ENCODE peak calls at places on chromosome 4, in five cellular contexts. W is choroid plexus epithelial cell, F is breast epithelium, X is RWPE1, I is GM12878. Q is an unnamed sample.

GRCh38 chr4:93894995-93895394 is 66.4 kb downstream of the ATOH1 start:
- DNase-seq in I (no peak), X (no peak), W (no peak), F (no peak), Q (no peak)

GRCh38 chr4:124322234-124322831 is 390.2 kb downstream of the ANKRD50 start:
- DNase-seq in I (no peak), F (no peak), W (peak), X (peak), Q (no peak)

GRCh38 chr4:123158576-123158975 is 236.2 kb upstream of the NUDT6 start:
- DNase-seq in W (no peak), F (no peak), I (no peak), X (no peak), Q (no peak)

GRCh38 chr4:25865586-25865985 is 2.8 kb upstream of the SEL1L3 start:
- DNase-seq in W (no peak), I (no peak), X (peak), F (no peak), Q (no peak)

GRCh38 chr4:41655177-41655576 is 93.3 kb downstream of the PHOX2B start:
- DNase-seq in F (no peak), W (no peak), I (no peak), X (no peak), Q (no peak)

GRCh38 chr4:161656525-161656924 is 507.3 kb downstream of the FSTL5 start:
- DNase-seq in F (no peak), I (no peak), X (no peak), W (no peak), Q (no peak)

GRCh38 chr4:51820443-51820842 is 22.5 kb upstream of the DCUN1D4 start:
- DNase-seq in X (no peak), W (no peak), I (no peak), F (no peak), Q (no peak)

GRCh38 chr4:136653640-136654406 is 878.5 kb downstream of the PCDH18 start:
- DNase-seq in W (no peak), F (no peak), X (no peak), I (no peak), Q (no peak)

GRCh38 chr4:38681283-38682066 is 17.5 kb downstream of the KLF3 start:
- DNase-seq in X (no peak), W (peak), F (no peak), I (no peak), Q (no peak)

GRCh38 chr4:72770708-72771107 is 201.7 kb upstream of the ADAMTS3 start:
- DNase-seq in F (no peak), I (no peak), W (no peak), X (no peak), Q (no peak)

GRCh38 chr4:161222889-161223288 is 940.9 kb downstream of the FSTL5 start:
- DNase-seq in X (no peak), I (no peak), W (no peak), F (no peak), Q (no peak)

GRCh38 chr4:148445071-148445902 is 3.1 kb upstream of the NR3C2 start:
- DNase-seq in F (peak), W (no peak), X (no peak), I (no peak), Q (no peak)

GRCh38 chr4:181475781-181476180 is 767.4 kb upstream of the TENM3 start:
- DNase-seq in I (no peak), W (peak), X (no peak), F (no peak), Q (no peak)

GRCh38 chr4:86977621-86978184 is 42.9 kb downstream of the AFF1 start:
- DNase-seq in W (peak), F (no peak), X (peak), I (peak), Q (no peak)

GRCh38 chr4:118797558-118798142 is 38.3 kb downstream of the SEC24D start:
- DNase-seq in X (no peak), F (no peak), W (peak), I (no peak), Q (no peak)

GRCh38 chr4:144504853-144505252 is 141.1 kb upstream of the HHIP start:
- DNase-seq in F (no peak), I (no peak), X (no peak), W (no peak), Q (no peak)

GRCh38 chr4:110550260-110550659 is 72.6 kb downstream of the PITX2 start:
- DNase-seq in X (no peak), W (peak), F (no peak), I (no peak), Q (no peak)

GRCh38 chr4:140807491-140808257 is 51.5 kb upstream of the TBC1D9 start:
- DNase-seq in X (no peak), F (no peak), W (peak), I (peak), Q (no peak)

GRCh38 chr4:109207060-109207459 is 95.4 kb downstream of the COL25A1 start:
- DNase-seq in I (no peak), X (peak), W (peak), F (no peak), Q (no peak)

GRCh38 chr4:119264743-119265142 is 52.2 kb downstream of the USP53 start:
- DNase-seq in F (no peak), W (no peak), I (no peak), X (no peak), Q (no peak)

GRCh38 chr4:137267024-137267423 is 265.3 kb downstream of the PCDH18 start:
- DNase-seq in W (peak), X (no peak), F (no peak), I (no peak), Q (no peak)

GRCh38 chr4:9709724-9710123 is 71.7 kb upstream of the DRD5 start:
- DNase-seq in W (no peak), I (no peak), F (no peak), X (no peak), Q (no peak)

GRCh38 chr4:7312691-7313090 is 120.4 kb downstream of the SORCS2 start:
- DNase-seq in I (no peak), X (no peak), W (no peak), F (no peak), Q (no peak)

GRCh38 chr4:25180524-25181131 is 20.4 kb upstream of the SEPSECS start:
- DNase-seq in F (no peak), X (peak), W (peak), I (no peak), Q (no peak)

GRCh38 chr4:83191026-83191425 is 76.5 kb upstream of the PLAC8 start:
- DNase-seq in I (no peak), F (no peak), W (no peak), X (no peak), Q (no peak)

GRCh38 chr4:74021617-74022016 is 16.9 kb downstream of the CXCL3 start:
- DNase-seq in X (no peak), W (no peak), F (no peak), I (no peak), Q (no peak)

GRCh38 chr4:151359576-151359975 is 34.2 kb upstream of the SH3D19 start:
- DNase-seq in I (no peak), W (no peak), X (no peak), F (no peak), Q (no peak)

GRCh38 chr4:139568206-139568969 is 12.4 kb upstream of the SETD7 start:
- DNase-seq in I (no peak), F (no peak), X (peak), W (peak), Q (no peak)

GRCh38 chr4:182585321-182585720 is 331.9 kb downstream of the DCTD start:
- DNase-seq in F (no peak), X (no peak), I (no peak), W (no peak), Q (no peak)

GRCh38 chr4:30721353-30722091 is 1.4 kb downstream of the PCDH7 start:
- DNase-seq in F (no peak), I (no peak), X (peak), W (peak), Q (no peak)

GRCh38 chr4:125735107-125735506 is 420.4 kb downstream of the FAT4 start:
- DNase-seq in F (no peak), I (no peak), X (peak), W (peak), Q (no peak)

GRCh38 chr4:121126449-121127006 is 37.6 kb downstream of the TNIP3 start:
- DNase-seq in W (no peak), F (no peak), I (no peak), X (no peak), Q (no peak)

GRCh38 chr4:100295792-100296191 is 105.5 kb upstream of the DDIT4L start:
- DNase-seq in W (peak), X (no peak), F (no peak), I (no peak), Q (no peak)

GRCh38 chr4:118741456-118741855 is 56.3 kb downstream of the METTL14 start:
- DNase-seq in I (no peak), W (peak), X (no peak), F (no peak), Q (no peak)

GRCh38 chr4:8725071-8725841 is 132.7 kb downstream of the CPZ start:
- DNase-seq in I (no peak), F (peak), W (no peak), X (no peak), Q (peak)

GRCh38 chr4:39933689-39934590 is 43.8 kb downstream of the PDS5A start:
- DNase-seq in W (peak), X (no peak), I (no peak), F (no peak), Q (no peak)

GRCh38 chr4:41028392-41029076 is 185.8 kb downstream of the APBB2 start:
- DNase-seq in W (peak), X (no peak), I (peak), F (no peak), Q (no peak)

GRCh38 chr4:156060661-156061060 is 107.0 kb upstream of the CTSO start:
- DNase-seq in W (no peak), F (no peak), I (no peak), X (no peak), Q (no peak)

DNA sequence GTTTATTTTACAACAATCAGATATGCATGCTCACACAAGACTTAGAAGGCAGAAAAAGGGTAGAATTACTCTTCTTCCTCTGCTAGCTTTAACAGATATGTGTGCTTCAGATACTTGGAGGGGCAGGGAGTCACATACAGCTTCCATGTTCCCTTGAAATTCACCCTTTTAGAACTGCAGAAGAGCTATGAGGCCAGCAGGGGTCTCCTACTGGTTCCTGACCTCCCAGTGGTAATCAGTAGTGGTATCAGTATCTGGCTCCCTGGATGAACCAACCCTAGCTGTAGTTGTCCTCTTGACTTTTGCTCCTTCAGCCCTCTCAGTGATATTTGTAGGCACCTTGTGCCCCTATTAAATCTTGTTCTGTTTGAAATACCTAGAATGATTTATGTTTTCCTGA is 81.5 kb downstream of the RCHY1 start:
- DNase-seq in W (peak), X (peak), F (no peak), I (no peak), Q (no peak)
- TF ChIP-seq CTCF in W (peak), X (no peak), F (no peak), I (peak), Q (peak)

DNA sequence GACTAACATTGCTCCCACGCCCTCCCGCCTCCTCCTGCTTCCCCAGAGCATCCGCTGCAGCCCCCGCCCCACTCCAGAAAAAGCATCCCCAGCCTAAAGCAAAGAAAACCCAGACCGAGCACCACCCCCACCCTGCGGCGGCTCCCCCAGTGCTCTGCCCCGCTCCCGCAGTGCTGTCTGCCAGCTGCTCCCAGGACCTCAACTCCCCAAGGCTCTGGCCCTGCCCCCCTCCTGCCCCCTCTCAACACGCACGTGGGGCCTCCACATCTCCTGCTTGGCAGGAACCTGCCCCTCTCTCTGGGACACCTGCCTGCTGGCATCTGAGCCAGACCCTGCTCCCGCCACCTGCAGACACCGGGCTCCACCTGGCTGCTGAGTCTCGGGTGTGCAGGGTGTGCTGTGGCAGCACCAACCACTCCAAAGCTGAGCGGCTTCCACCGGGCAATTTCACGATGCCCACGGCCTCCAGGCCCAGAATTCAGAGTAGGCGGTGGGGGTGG is 79.4 kb downstream of the FAM53A start:
- DNase-seq in I (no peak), F (no peak), X (peak), W (no peak), Q (peak)
- TF ChIP-seq CTCF in I (no peak), F (no peak), X (no peak), W (no peak), Q (no peak)

GRCh38 chr4:75285837-75286236 is 228.4 kb downstream of the RCHY1 start:
- DNase-seq in I (no peak), W (no peak), F (no peak), X (no peak), Q (no peak)

GRCh38 chr4:75287738-75288517 is 226.3 kb downstream of the RCHY1 start:
- DNase-seq in X (no peak), I (no peak), W (no peak), F (no peak), Q (no peak)

DNA sequence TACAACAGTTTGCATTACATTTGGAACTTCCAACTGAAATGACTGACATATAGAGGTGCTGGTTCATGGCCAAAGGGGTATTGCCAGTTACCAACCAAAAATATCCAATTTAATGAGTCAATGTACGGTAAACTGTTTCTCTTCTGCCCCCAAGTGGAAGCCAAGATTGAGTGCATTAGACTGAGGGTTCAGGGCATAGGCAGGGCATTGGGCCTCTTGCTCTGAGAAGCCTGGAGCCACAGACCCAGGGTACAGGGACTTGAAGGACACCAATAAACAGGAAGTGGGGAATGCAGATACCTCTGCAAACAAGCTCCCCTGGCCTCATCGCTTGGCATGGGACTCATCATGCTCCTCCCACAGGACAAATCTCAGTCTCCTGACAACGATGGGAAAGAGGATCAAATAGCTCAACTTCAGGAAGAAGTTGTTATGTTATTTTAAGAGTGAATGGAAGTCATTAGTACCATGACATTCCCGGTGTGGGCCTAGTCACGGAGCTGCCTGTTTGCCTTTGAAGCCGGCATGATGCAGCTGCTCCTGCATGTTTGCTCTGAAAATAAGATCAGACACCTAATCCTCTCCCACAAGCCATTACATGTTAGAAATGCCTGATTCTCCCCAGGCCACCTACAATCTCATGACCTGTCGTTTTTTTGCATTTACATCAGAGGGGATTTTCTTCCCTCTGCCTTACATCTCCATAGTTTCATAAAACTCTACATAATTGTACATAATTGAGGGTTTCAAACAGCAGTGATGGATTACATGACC is 224.2 kb downstream of the RCHY1 start:
- DNase-seq in I (peak), F (no peak), X (no peak), W (no peak), Q (no peak)
- TF ChIP-seq CTCF in I (peak), F (no peak), X (no peak), W (no peak), Q (no peak)

DNA sequence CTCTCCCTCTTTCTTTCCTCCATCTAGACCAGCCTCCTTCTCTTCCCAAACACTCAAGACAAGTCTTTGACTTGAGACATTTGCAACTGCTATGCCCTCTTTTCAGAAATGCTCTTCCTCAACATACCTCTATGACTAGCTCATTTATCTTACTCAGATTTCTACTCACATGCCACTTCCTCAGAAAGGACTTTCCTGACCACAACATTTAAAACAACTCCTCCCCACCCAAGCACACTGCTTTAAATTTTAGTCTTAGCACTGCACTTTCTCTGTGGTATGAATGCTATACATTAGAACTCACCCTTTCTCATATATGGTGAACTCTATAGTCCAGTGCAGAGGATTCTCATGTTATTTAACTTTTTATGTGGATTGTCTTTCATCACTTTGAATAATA is 28.4 kb upstream of the SULT1E1 start:
- DNase-seq in F (no peak), I (no peak), X (no peak), W (peak), Q (no peak)
- TF ChIP-seq CTCF in F (no peak), I (no peak), X (no peak), W (no peak), Q (no peak)

DNA sequence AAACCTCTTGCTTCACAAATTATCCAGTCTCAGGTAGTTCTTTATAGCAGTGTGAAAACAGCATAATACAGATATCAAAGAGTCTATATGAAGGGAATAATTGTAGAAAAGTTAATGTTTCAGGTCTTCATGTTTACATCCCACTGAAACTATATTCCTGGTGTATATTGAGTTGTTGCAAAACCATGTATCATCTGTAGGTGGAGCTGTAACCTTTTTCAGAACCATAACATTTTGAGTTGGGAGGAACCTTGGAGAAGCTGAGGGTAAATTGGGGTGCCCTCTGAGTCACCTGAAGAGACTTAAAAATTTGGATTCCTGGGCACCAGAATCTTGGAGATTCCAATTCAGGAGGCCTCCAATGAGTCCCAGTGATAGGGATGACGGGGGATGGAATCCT is 51.9 kb upstream of the TAPT1 start:
- DNase-seq in X (no peak), W (no peak), F (no peak), I (no peak), Q (no peak)
- TF ChIP-seq CTCF in X (no peak), W (peak), F (no peak), I (no peak), Q (peak)

DNA sequence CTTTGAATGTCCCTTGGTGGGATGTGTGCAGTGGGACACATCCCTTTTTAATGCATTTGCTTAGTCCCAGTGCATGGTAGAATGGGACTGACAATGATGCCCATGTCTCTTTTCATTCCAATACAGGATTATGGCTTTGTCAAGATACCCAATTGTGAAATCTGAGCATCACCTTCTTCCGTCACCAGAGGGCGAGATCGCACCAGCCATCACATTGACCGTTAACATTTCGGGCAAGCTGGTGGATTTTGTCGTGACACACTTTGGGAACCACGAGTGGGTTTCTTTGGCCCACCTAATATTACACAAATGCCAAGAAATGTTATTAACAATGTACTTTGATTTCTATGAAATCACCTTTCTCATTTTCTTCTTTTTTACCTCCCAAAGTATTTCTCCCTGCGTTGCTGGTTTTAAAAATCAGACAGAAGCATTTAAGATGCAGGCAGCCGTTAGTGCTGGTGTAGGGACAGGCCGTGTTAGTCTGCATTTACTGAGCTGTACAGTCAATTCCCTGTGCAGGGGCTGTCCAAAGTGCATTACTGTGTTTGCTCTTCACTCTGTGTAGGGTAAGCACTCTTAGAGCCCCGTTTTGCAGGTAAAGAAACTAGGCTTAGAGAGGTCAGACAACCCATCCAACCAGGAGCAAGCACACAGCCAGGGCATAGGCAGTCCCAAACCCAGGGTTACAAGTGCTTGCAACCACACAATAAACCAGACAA is 46.5 kb downstream of the CWH43 start:
- DNase-seq in F (no peak), W (peak), I (no peak), X (peak), Q (no peak)
- TF ChIP-seq CTCF in F (no peak), W (peak), I (peak), X (peak), Q (no peak)

GRCh38 chr4:33650036-33650435 is 2594.3 kb downstream of the ARAP2 start:
- DNase-seq in I (no peak), W (no peak), F (no peak), X (no peak), Q (no peak)

GRCh38 chr4:33649015-33649414 is 2595.3 kb downstream of the ARAP2 start:
- DNase-seq in W (peak), I (no peak), X (no peak), F (no peak), Q (no peak)
- TF ChIP-seq CTCF in W (peak), I (no peak), X (peak), F (no peak), Q (no peak)

Q was measured in CD14-positive monocyte.